ENCODE peak calls at places on chromosomes 4 and X, in six cellular contexts. K is coronary artery, H is mesenchymal stem cell, S is tibial nerve, F is brain microvascular endothelial cell, U is uterus. T is an unnamed sample.

GRCh38 chr4:56575820-56576429 is 70.3 kb downstream of the ARL9 start:
- DNase-seq in H (peak), K (no peak), F (no peak), S (no peak), U (no peak), T (peak)

GRCh38 chr4:108385076-108385475 is 216.3 kb upstream of the LEF1 start:
- DNase-seq in K (no peak), U (no peak), F (no peak), S (no peak), H (no peak), T (no peak)

GRCh38 chr4:183430317-183430986 is 14.0 kb upstream of the CDKN2AIP start:
- DNase-seq in K (peak), F (no peak), U (peak), H (peak), S (no peak), T (no peak)

GRCh38 chr4:169158046-169158445 is 112.7 kb downstream of the SH3RF1 start:
- DNase-seq in K (no peak), H (no peak), F (no peak), U (no peak), S (no peak), T (no peak)

GRCh38 chr4:134777626-134778025 is 576.0 kb upstream of the PABPC4L start:
- DNase-seq in U (no peak), S (no peak), K (no peak), H (no peak), F (no peak), T (no peak)

GRCh38 chr4:55733874-55734437 is 85.6 kb upstream of the EXOC1L start:
- DNase-seq in F (peak), K (no peak), U (peak), H (peak), S (peak), T (peak)

GRCh38 chr4:83905952-83906351 is 370.0 kb downstream of the GPAT3 start:
- DNase-seq in F (no peak), U (no peak), K (no peak), S (no peak), H (no peak), T (no peak)

GRCh38 chrX:65877953-65878352 is 161.9 kb downstream of the VSIG4 start:
- DNase-seq in K (no peak), U (no peak), S (no peak), H (no peak), F (no peak), T (no peak)

GRCh38 chr4:73588613-73589012 is 31.6 kb downstream of the RASSF6 start:
- DNase-seq in K (no peak), H (no peak), U (no peak), S (no peak), F (no peak), T (no peak)

GRCh38 chrX:40809210-40809609 is 73.9 kb upstream of the MED14 start:
- DNase-seq in S (no peak), K (no peak), U (no peak), F (no peak), H (peak), T (peak)

GRCh38 chrX:40108084-40108958 is 10.6 kb upstream of the BCOR start:
- DNase-seq in U (peak), K (no peak), H (peak), S (no peak), F (no peak), T (no peak)

GRCh38 chr4:74364649-74365491 is at the start of gene EREG:
- DNase-seq in S (no peak), F (peak), H (peak), U (no peak), K (no peak), T (peak)

GRCh38 chr4:56981795-56982201 is 3.1 kb downstream of the POLR2B start:
- DNase-seq in S (no peak), H (peak), U (no peak), K (no peak), F (peak), T (no peak)

GRCh38 chr4:124640037-124640730 is 72.3 kb downstream of the ANKRD50 start:
- DNase-seq in F (peak), S (no peak), U (no peak), H (peak), K (no peak), T (peak)

GRCh38 chr4:124647599-124647998 is 64.9 kb downstream of the ANKRD50 start:
- DNase-seq in F (no peak), H (no peak), U (no peak), K (no peak), S (no peak), T (no peak)

GRCh38 chr4:124636793-124637192 is 75.7 kb downstream of the ANKRD50 start:
- DNase-seq in U (no peak), F (no peak), H (no peak), S (no peak), K (no peak), T (no peak)

GRCh38 chr4:124642846-124643245 is 69.7 kb downstream of the ANKRD50 start:
- DNase-seq in K (no peak), S (no peak), H (no peak), F (no peak), U (no peak), T (no peak)

GRCh38 chr4:124641715-124642380 is 70.7 kb downstream of the ANKRD50 start:
- DNase-seq in K (no peak), F (peak), S (peak), U (no peak), H (peak), T (peak)
- H3K4me3 ChIP-seq in K (no peak), F (no peak), S (no peak), U (no peak), H (no peak), T (no peak)

GRCh38 chrX:2694868-2695267 is 3.8 kb downstream of the CD99 start:
- DNase-seq in F (no peak), K (no peak), H (peak), S (no peak), U (no peak), T (peak)

GRCh38 chrX:2698604-2699003 is 7.5 kb downstream of the CD99 start:
- DNase-seq in U (no peak), F (no peak), S (no peak), H (no peak), K (no peak), T (no peak)

GRCh38 chrX:2697741-2698294 is 6.7 kb downstream of the CD99 start:
- DNase-seq in S (no peak), F (no peak), H (peak), K (no peak), U (no peak), T (peak)

GRCh38 chrX:2696698-2697215 is 5.7 kb downstream of the CD99 start:
- DNase-seq in H (peak), U (no peak), F (peak), S (no peak), K (no peak), T (peak)

GRCh38 chrX:2697306-2697705 is 6.2 kb downstream of the CD99 start:
- DNase-seq in F (no peak), U (no peak), K (no peak), S (no peak), H (peak), T (no peak)
- H3K4me3 ChIP-seq in F (no peak), U (no peak), K (peak), S (no peak), H (peak), T (no peak)

GRCh38 chrX:125622899-125623298 is 303.2 kb downstream of the TEX13C start:
- DNase-seq in F (no peak), U (no peak), K (no peak), S (no peak), H (no peak), T (no peak)

GRCh38 chrX:125620715-125621587 is 301.3 kb downstream of the TEX13C start:
- DNase-seq in H (no peak), F (no peak), S (no peak), U (no peak), K (no peak), T (no peak)

GRCh38 chrX:125621588-125621927 is 301.9 kb downstream of the TEX13C start:
- DNase-seq in H (no peak), F (no peak), K (no peak), S (no peak), U (no peak), T (no peak)
- H3K4me3 ChIP-seq in H (no peak), F (no peak), K (no peak), S (no peak), U (no peak), T (no peak)

GRCh38 chr4:1937550-1937949 is 66.4 kb downstream of the NSD2 start:
- DNase-seq in H (no peak), K (no peak), F (no peak), S (no peak), U (no peak), T (no peak)

GRCh38 chr4:1938027-1938426 is 66.8 kb downstream of the NSD2 start:
- DNase-seq in F (no peak), H (no peak), K (no peak), U (no peak), S (no peak), T (no peak)

GRCh38 chr4:1928356-1929235 is 57.4 kb downstream of the NSD2 start:
- DNase-seq in S (no peak), K (no peak), U (no peak), H (no peak), F (no peak), T (no peak)

GRCh38 chr4:1932736-1933135 is 61.5 kb downstream of the NSD2 start:
- DNase-seq in K (no peak), U (no peak), S (no peak), H (no peak), F (no peak), T (no peak)

GRCh38 chr4:1933700-1934099 is 62.5 kb downstream of the NSD2 start:
- DNase-seq in F (no peak), K (no peak), U (no peak), S (no peak), H (no peak), T (no peak)
- H3K4me3 ChIP-seq in F (no peak), K (no peak), U (no peak), S (no peak), H (no peak), T (no peak)

DNA sequence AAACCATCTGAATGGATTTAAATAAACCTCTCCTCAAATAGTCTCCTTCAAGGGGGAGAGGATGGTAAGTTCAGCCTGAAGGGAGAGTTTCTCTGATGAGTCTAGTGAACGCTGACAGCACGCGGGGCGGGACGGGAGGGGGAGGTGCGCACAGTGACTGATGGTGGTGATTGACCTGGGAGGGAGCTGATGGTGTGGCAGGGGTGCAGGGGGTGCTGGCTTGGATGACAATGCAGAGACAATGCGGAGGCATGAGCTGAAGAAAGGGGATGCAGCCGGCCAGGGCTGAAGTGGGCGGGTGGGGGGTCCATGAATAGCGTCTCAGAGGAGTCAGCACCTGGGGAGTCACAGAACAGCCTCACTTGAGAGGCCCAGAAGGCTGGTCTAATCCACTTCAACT is 142.5 kb upstream of the PJA1 start:
- DNase-seq in U (no peak), H (no peak), K (no peak), F (no peak), S (no peak), T (no peak)
- H3K4me3 ChIP-seq in U (no peak), H (no peak), K (no peak), F (no peak), S (no peak), T (no peak)

GRCh38 chrX:125202486-125203378 is 116.9 kb upstream of the TEX13C start:
- DNase-seq in U (no peak), K (no peak), S (no peak), H (no peak), F (no peak), T (no peak)

GRCh38 chrX:125203379-125203736 is 116.3 kb upstream of the TEX13C start:
- DNase-seq in K (no peak), U (no peak), H (no peak), F (no peak), S (no peak), T (no peak)

GRCh38 chrX:125205084-125205917 is 114.4 kb upstream of the TEX13C start:
- DNase-seq in K (peak), H (peak), F (peak), S (no peak), U (peak), T (no peak)

GRCh38 chrX:125203737-125204578 is 115.7 kb upstream of the TEX13C start:
- DNase-seq in H (peak), U (peak), K (no peak), S (no peak), F (no peak), T (no peak)

DNA sequence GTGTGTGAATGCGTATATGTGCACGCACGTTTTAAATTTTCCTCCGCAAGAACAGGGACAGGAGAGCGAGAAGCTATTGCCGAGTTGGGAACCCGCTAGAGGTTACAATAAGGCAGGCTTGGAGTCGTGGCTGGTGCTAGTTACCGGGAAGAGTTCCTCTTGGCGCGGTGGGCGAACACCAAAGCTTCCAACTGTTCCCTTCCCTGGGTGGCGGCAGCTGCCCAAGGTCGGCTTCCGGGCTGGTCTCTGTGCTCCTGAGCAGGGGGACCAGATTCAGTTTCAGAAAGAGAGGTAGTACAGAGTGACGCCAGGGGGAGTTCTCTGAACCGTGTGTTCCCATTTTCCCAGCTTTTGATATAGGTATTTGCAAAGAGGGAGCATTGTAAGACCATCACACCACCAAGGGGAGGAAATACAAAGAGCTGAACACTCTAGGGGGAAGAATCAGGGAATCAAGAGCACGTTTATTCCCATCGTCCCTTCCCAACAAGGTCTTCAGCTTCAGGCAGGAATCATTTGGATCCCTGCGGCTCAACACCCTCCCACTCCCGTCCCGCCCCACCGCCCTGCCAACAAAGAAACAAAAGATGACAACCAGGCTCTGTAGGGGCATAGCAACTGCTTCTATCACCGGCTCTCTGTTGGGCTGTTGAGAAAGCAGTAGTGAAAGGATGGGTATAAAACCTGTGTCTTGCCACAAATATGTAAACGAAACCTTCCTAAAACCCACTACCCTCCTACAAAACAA is 113.6 kb upstream of the TEX13C start:
- DNase-seq in K (no peak), H (no peak), S (no peak), U (no peak), F (no peak), T (no peak)
- H3K4me3 ChIP-seq in K (peak), H (peak), S (no peak), U (peak), F (peak), T (no peak)

DNA sequence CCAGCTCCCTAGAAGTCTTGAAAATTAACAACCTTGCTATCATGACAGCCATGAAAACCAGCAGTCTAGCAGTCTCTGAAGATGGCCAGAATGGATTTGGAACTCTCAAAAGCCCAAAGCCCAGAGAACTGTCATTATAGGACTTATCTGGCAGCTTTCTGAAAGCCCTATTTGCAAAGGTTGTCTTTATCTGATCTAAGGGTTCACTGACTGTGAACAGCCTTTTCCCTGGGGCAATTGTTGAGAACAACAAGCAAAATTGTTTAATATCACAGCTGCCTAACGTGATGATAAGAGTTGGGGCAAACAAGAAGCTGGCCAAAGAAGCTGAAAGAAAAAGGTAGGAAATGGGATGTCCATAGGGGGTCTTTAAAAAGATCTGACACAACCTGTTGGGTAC is 20.9 kb upstream of the KLHL8 start:
- DNase-seq in K (no peak), U (no peak), F (no peak), H (no peak), S (no peak), T (no peak)
- H3K4me3 ChIP-seq in K (no peak), U (no peak), F (no peak), H (no peak), S (no peak), T (no peak)

GRCh38 chrX:103831803-103832544 is at the start of gene RAB9B:
- DNase-seq in S (peak), F (peak), K (no peak), U (peak), H (peak), T (no peak)

GRCh38 chrX:103830848-103831247 is 1.2 kb downstream of the RAB9B start:
- DNase-seq in H (no peak), K (no peak), U (no peak), F (no peak), S (no peak), T (no peak)

GRCh38 chrX:103828529-103828928 is 3.5 kb downstream of the RAB9B start:
- DNase-seq in K (no peak), S (no peak), H (no peak), U (no peak), F (no peak), T (no peak)

GRCh38 chrX:103825881-103826280 is 6.2 kb downstream of the RAB9B start:
- DNase-seq in H (no peak), F (no peak), K (no peak), S (no peak), U (no peak), T (no peak)

GRCh38 chrX:103831342-103831802 is 685 bp downstream of the RAB9B start:
- DNase-seq in F (no peak), K (no peak), U (no peak), H (no peak), S (no peak), T (no peak)
- H3K4me3 ChIP-seq in F (peak), K (peak), U (peak), H (peak), S (peak), T (peak)

GRCh38 chrX:25005382-25006185 is 10.2 kb downstream of the ARX start:
- DNase-seq in H (no peak), K (no peak), S (no peak), F (no peak), U (no peak), T (no peak)

GRCh38 chrX:25004040-25004439 is 11.7 kb downstream of the ARX start:
- DNase-seq in H (no peak), U (no peak), F (no peak), S (no peak), K (no peak), T (no peak)

GRCh38 chrX:25003066-25003849 is 12.5 kb downstream of the ARX start:
- DNase-seq in K (no peak), H (no peak), U (no peak), S (no peak), F (no peak), T (no peak)

GRCh38 chrX:25005034-25005381 is 10.8 kb downstream of the ARX start:
- DNase-seq in F (no peak), K (no peak), U (no peak), S (no peak), H (no peak), T (no peak)

DNA sequence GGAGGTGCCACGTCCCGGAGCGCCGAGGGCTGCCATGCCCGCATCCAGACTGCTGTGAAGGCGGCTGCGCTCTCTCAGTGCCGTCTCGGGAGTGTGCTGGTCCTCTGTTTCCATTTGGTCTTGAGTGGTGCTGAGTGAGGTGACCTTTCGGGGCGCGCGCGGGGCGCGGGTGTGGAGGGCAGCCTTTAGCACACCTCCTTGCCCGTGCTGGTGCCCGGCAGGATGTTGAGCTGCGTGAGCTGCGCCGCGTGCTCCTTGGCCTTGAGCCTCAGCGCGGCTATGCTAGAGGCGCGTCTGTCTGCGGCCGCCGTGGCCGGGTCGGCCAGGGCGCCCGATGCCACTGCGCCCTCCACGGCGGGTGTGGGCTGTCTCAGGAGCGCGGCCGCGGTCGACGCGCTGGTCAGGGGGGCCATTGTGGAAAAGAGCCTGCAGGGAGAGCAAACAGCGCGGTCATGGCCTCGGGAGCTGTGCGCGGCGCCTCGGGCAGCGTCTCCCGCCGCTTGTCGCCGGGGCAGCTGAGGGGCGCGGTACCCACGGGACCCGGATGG is 11.2 kb downstream of the ARX start:
- DNase-seq in U (no peak), K (no peak), H (no peak), F (no peak), S (no peak), T (no peak)
- H3K4me3 ChIP-seq in U (no peak), K (peak), H (peak), F (no peak), S (no peak), T (no peak)

T was measured in fibroblast of villous mesenchyme.